ENCODE peak calls at places on chromosomes 5 and 9, in nine cellular contexts. X is stomach, G is iPS DF 6.9, V is lower leg skin, F is GM12865, R is adrenal gland, S is cardiac muscle cell, O is heart right ventricle, B is right cardiac atrium. U is an unnamed sample.

GRCh38 chr9:93680445-93681315 is 104.3 kb downstream of the PHF2 start:
- DNase-seq in X (peak), G (no peak), V (peak), F (no peak), R (peak), S (no peak), O (peak), B (peak), U (no peak)

GRCh38 chr5:9051779-9052178 is 494.1 kb downstream of the SEMA5A start:
- DNase-seq in X (no peak), G (no peak), V (no peak), F (no peak), R (no peak), S (no peak), O (no peak), B (no peak), U (no peak)

GRCh38 chr5:147055850-147056523 is 177.4 kb upstream of the PPP2R2B start:
- DNase-seq in X (no peak), G (no peak), V (no peak), F (no peak), R (no peak), S (no peak), O (no peak), B (no peak), U (no peak)

GRCh38 chr9:120326076-120326693 is 253.8 kb downstream of the CDK5RAP2 start:
- DNase-seq in X (no peak), G (no peak), V (no peak), F (no peak), R (no peak), S (no peak), O (no peak), B (no peak), U (no peak)

GRCh38 chr5:67770431-67771025 is 445.0 kb upstream of the PIK3R1 start:
- DNase-seq in X (no peak), G (no peak), V (no peak), F (no peak), R (no peak), S (peak), O (no peak), B (no peak), U (no peak)

GRCh38 chr5:136062563-136063274 is 33.9 kb downstream of the TGFBI start:
- DNase-seq in X (no peak), G (no peak), V (peak), F (peak), R (no peak), S (peak), O (no peak), B (no peak), U (no peak)

GRCh38 chr5:94217745-94218144 is 400.7 kb downstream of the KIAA0825 start:
- DNase-seq in X (no peak), G (no peak), V (no peak), F (no peak), R (no peak), S (no peak), O (no peak), B (no peak), U (no peak)

GRCh38 chr5:152529456-152529855 is 124.4 kb upstream of the NMUR2 start:
- DNase-seq in X (no peak), G (no peak), V (no peak), F (no peak), R (no peak), S (no peak), O (no peak), B (no peak), U (no peak)

GRCh38 chr9:6938873-6939272 is 181.1 kb downstream of the KDM4C start:
- DNase-seq in X (no peak), G (no peak), V (no peak), F (no peak), R (no peak), S (no peak), O (no peak), B (no peak), U (no peak)

GRCh38 chr9:97990259-97990658 is 7.1 kb downstream of the ANP32B start:
- DNase-seq in X (no peak), G (no peak), V (no peak), F (no peak), R (no peak), S (peak), O (no peak), B (no peak), U (peak)

GRCh38 chr5:140239939-140240700 is 62.8 kb downstream of the PFDN1 start:
- DNase-seq in X (peak), G (peak), V (peak), F (peak), R (peak), S (peak), O (peak), B (peak), U (no peak)

GRCh38 chr9:72984990-72985389 is 32.1 kb upstream of the ALDH1A1 start:
- DNase-seq in X (no peak), G (no peak), V (no peak), F (no peak), R (no peak), S (no peak), O (no peak), B (no peak), U (no peak)

GRCh38 chr5:83740741-83741140 is 20.1 kb upstream of the HAPLN1 start:
- DNase-seq in X (no peak), G (no peak), V (no peak), F (peak), R (no peak), S (no peak), O (no peak), B (no peak), U (no peak)

GRCh38 chr5:37918420-37918819 is 78.6 kb upstream of the GDNF start:
- DNase-seq in X (no peak), G (no peak), V (no peak), F (no peak), R (no peak), S (peak), O (peak), B (peak), U (no peak)

GRCh38 chr5:72633649-72634048 is 126.4 kb upstream of the ZNF366 start:
- DNase-seq in X (no peak), G (no peak), V (no peak), F (no peak), R (no peak), S (peak), O (no peak), B (no peak), U (peak)

GRCh38 chr9:69104830-69105527 is 69.1 kb upstream of the TJP2 start:
- DNase-seq in X (peak), G (no peak), V (peak), F (no peak), R (no peak), S (no peak), O (no peak), B (no peak), U (no peak)

GRCh38 chr5:121962347-121962670 is 534 bp downstream of the SRFBP1 start:
- DNase-seq in X (no peak), G (no peak), V (no peak), F (peak), R (no peak), S (no peak), O (no peak), B (no peak), U (no peak)

GRCh38 chr5:119515192-119515591 is 62.9 kb downstream of the HSD17B4 start:
- DNase-seq in X (no peak), G (no peak), V (no peak), F (no peak), R (no peak), S (peak), O (no peak), B (no peak), U (no peak)

GRCh38 chr5:1280177-1281037 is 14.5 kb downstream of the TERT start:
- DNase-seq in X (no peak), G (no peak), V (no peak), F (no peak), R (no peak), S (no peak), O (no peak), B (no peak), U (no peak)

GRCh38 chr5:179699640-179700298 is 1.0 kb downstream of the CANX start:
- DNase-seq in X (no peak), G (no peak), V (no peak), F (peak), R (peak), S (peak), O (peak), B (no peak), U (no peak)

GRCh38 chr5:135073771-135074345 is 39.8 kb upstream of the PITX1 start:
- DNase-seq in X (peak), G (no peak), V (peak), F (no peak), R (no peak), S (peak), O (no peak), B (no peak), U (no peak)

GRCh38 chr9:35907732-35908483 is 1.4 kb upstream of the SPAAR start:
- DNase-seq in X (peak), G (peak), V (peak), F (no peak), R (no peak), S (peak), O (peak), B (peak), U (peak)

GRCh38 chr5:78795757-78796156 is 147.2 kb upstream of the LHFPL2 start:
- DNase-seq in X (no peak), G (no peak), V (no peak), F (no peak), R (no peak), S (no peak), O (no peak), B (no peak), U (no peak)

GRCh38 chr9:136835162-136835931 is 6.9 kb upstream of the AJM1 start:
- DNase-seq in X (no peak), G (no peak), V (no peak), F (no peak), R (peak), S (no peak), O (no peak), B (peak), U (no peak)

GRCh38 chr9:110615526-110615925 is 36.0 kb upstream of the SVEP1 start:
- DNase-seq in X (no peak), G (no peak), V (no peak), F (no peak), R (no peak), S (peak), O (no peak), B (no peak), U (no peak)

GRCh38 chr9:117044241-117044640 is 357.1 kb downstream of the TRIM32 start:
- DNase-seq in X (no peak), G (peak), V (no peak), F (no peak), R (no peak), S (no peak), O (no peak), B (no peak), U (no peak)

GRCh38 chr5:147819371-147819770 is 12.1 kb downstream of the SPINK1 start:
- DNase-seq in X (no peak), G (no peak), V (no peak), F (no peak), R (no peak), S (no peak), O (no peak), B (no peak), U (no peak)

GRCh38 chr9:95993342-95993741 is 117.9 kb downstream of the ERCC6L2 start:
- DNase-seq in X (no peak), G (no peak), V (no peak), F (no peak), R (no peak), S (no peak), O (no peak), B (no peak), U (no peak)

GRCh38 chr9:116543731-116544400 is 143.2 kb upstream of the TRIM32 start:
- DNase-seq in X (no peak), G (no peak), V (peak), F (no peak), R (no peak), S (peak), O (no peak), B (peak), U (peak)

GRCh38 chr9:6144947-6145346 is 70.7 kb upstream of the IL33 start:
- DNase-seq in X (no peak), G (no peak), V (no peak), F (no peak), R (no peak), S (no peak), O (no peak), B (no peak), U (no peak)

GRCh38 chr5:61624553-61624952 is 292.5 kb downstream of the ZSWIM6 start:
- DNase-seq in X (no peak), G (no peak), V (no peak), F (no peak), R (no peak), S (no peak), O (no peak), B (no peak), U (no peak)

GRCh38 chr5:61624966-61625681 is 293.1 kb downstream of the ZSWIM6 start:
- DNase-seq in X (no peak), G (no peak), V (no peak), F (no peak), R (no peak), S (no peak), O (no peak), B (no peak), U (no peak)

GRCh38 chr5:61623401-61624069 is 291.5 kb downstream of the ZSWIM6 start:
- DNase-seq in X (no peak), G (no peak), V (no peak), F (peak), R (no peak), S (no peak), O (no peak), B (no peak), U (no peak)

GRCh38 chr5:61625682-61626620 is 293.9 kb downstream of the ZSWIM6 start:
- DNase-seq in X (peak), G (no peak), V (peak), F (peak), R (peak), S (peak), O (peak), B (peak), U (no peak)

DNA sequence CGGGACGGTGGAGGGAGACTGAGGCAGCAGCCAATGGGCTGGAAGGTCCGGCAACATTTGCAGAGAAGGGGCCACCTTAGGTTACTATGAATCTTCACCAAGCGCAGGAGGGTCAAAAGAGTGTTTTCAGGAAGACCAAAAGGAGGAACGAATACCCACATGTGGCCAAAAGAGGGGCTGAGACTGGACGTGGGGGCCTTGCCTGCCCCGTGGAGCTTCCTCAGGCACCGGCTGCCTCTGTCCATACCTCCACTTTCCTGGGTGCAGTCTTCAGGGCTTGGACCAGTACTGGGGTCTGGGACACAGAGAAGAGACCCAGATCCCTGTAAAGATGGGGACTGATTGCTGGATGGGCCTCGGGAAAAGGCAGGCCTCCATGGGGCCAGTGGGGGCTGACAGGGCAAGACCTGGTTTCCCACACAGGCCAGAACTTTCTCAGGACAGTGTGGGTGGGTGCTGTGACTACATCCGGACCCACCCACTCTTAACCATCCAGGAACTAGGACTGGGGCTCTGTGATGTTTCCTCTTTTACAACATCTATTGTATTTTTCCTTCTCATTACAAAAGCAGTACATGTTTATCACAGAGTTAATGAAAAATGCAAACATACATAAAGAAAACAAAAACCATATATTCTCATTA is 294.7 kb downstream of the ZSWIM6 start:
- DNase-seq in X (no peak), G (no peak), V (no peak), F (no peak), R (no peak), S (no peak), O (no peak), B (no peak), U (no peak)
- H3K4me3 ChIP-seq in X (peak), G (no peak), V (no peak), F (peak), R (no peak), S (no peak), O (peak), B (peak), U (no peak)

GRCh38 chr5:59037041-59037440 is 454.2 kb downstream of the RAB3C start:
- DNase-seq in X (no peak), G (no peak), V (no peak), F (no peak), R (no peak), S (peak), O (no peak), B (no peak), U (no peak)
- H3K4me3 ChIP-seq in X (peak), G (no peak), V (no peak), F (no peak), R (no peak), S (no peak), O (peak), B (peak), U (peak)

DNA sequence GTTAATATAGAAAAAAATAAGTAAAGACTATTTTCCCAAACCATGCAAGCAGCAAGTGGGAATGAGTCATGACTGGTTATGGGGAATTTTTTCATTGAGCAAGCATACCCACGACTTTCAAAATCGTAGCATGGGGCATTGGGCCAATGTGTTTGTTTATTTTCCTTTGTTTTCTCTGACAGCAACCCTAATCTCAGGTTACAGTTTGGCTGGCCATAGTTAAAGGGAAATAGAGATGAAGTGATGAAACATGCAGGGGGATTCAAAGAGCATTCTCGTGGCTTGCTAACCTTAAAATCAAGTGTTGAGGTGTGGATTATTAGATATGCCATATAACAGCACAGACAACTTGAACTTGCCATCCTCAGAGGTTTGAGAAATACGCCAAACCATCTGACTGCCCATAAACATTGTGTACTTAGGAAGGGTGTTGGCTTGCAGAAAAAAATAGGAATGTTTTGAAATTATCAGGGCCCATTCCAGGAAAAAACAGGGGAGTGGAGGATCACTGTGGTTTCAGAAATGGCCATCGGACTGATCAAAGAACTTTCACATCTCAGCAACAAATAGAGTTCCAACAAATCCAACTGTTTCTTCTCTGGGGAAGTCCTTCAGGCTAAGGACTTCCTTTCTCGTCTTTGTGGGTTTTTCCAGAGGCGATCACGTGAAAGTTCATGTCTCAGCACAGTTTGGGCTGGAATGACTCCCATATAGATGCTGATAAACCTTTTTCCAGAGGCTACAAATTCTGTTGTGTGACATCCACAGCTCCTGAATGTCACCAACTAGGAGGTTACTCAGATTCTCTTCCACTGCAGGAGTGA is 259.1 kb downstream of the SYK start:
- DNase-seq in X (peak), G (no peak), V (peak), F (no peak), R (peak), S (peak), O (peak), B (peak), U (peak)
- H3K4me3 ChIP-seq in X (peak), G (no peak), V (no peak), F (no peak), R (no peak), S (no peak), O (no peak), B (no peak), U (no peak)

DNA sequence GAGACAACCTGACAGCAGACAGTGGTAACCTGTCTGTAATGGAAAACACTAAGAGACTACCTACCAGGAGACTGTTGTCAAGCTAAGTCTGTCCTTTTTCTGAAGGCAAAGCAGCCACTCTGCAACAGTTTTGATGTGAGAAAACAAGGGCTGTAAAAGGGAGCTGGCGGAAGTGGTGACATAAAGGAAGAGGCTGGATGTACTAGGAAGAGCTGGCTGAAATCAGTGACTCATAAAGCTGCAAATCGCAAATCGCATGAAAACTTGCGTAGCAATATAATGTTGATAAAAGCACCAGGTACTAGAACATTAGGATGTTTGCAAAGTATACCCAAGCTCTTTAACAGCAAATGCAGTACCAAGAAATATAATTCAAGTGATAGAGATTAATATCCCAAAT is 1.4 kb downstream of the NSUN2 start:
- DNase-seq in X (no peak), G (no peak), V (no peak), F (no peak), R (no peak), S (peak), O (no peak), B (no peak), U (no peak)
- H3K4me3 ChIP-seq in X (peak), G (no peak), V (no peak), F (peak), R (no peak), S (peak), O (peak), B (no peak), U (peak)